ENCODE peak calls at places on chromosomes 16 and 17, in eight cellular contexts. Q, I, A, D, P, G, J and B are unnamed samples.

GRCh38 chr16:19666451-19666850 is 51.6 kb downstream of the KNOP1 start:
- DNase-seq in A (no peak), I (no peak), Q (no peak), D (no peak), P (no peak), G (no peak), J (no peak), B (no peak)

GRCh38 chr17:55273579-55274370 is 9.0 kb downstream of the HLF start:
- DNase-seq in I (no peak), P (no peak), J (peak; percentile 79), D (no peak), A (no peak), Q (peak; percentile 84), G (no peak), B (no peak)

GRCh38 chr16:10297341-10298006 is 88.4 kb upstream of the ATF7IP2 start:
- DNase-seq in P (no peak), A (no peak), G (no peak), Q (no peak), J (no peak), I (peak; percentile 69), D (no peak), B (no peak)

GRCh38 chr17:50258647-50259483 is 15.4 kb upstream of the TMEM92 start:
- DNase-seq in J (no peak), G (no peak), I (no peak), A (no peak), P (no peak), Q (no peak), D (no peak), B (peak; percentile 12)

GRCh38 chr17:6457688-6458190 is 13.5 kb downstream of the PIMREG start:
- DNase-seq in G (no peak), I (no peak), P (no peak), A (no peak), J (no peak), Q (peak; percentile 12), D (no peak), B (no peak)

GRCh38 chr17:8835631-8836364 is 31.7 kb downstream of the PIK3R6 start:
- DNase-seq in D (no peak), I (no peak), P (no peak), A (no peak), J (no peak), G (no peak), Q (no peak), B (no peak)

GRCh38 chr16:78154729-78155461 is 55.4 kb downstream of the WWOX start:
- DNase-seq in I (no peak), D (no peak), J (no peak), P (no peak), Q (no peak), G (no peak), A (no peak), B (no peak)

GRCh38 chr16:23374721-23375120 is 72.6 kb downstream of the SCNN1B start:
- DNase-seq in G (no peak), J (no peak), P (no peak), Q (no peak), A (no peak), I (no peak), D (no peak), B (no peak)

GRCh38 chr17:66474258-66474657 is 171.8 kb downstream of the PRKCA start:
- DNase-seq in I (no peak), A (no peak), D (no peak), Q (no peak), G (no peak), P (no peak), J (no peak), B (no peak)

GRCh38 chr16:68492501-68493411 is 44.4 kb upstream of the SMPD3 start:
- DNase-seq in I (no peak), A (no peak), G (no peak), D (no peak), J (no peak), P (no peak), Q (no peak), B (no peak)

GRCh38 chr16:74691093-74691855 is 9.4 kb downstream of the MLKL start:
- DNase-seq in D (no peak), J (no peak), I (no peak), G (no peak), A (no peak), Q (no peak), P (no peak), B (no peak)

GRCh38 chr16:73337371-73337770 is 289.4 kb upstream of the ZFHX3 start:
- DNase-seq in I (no peak), P (no peak), A (no peak), J (no peak), G (no peak), D (no peak), Q (no peak), B (no peak)

GRCh38 chr17:55668581-55668980 is 54.1 kb downstream of the TMEM100 start:
- DNase-seq in Q (no peak), P (no peak), G (peak; percentile 16), D (no peak), J (no peak), A (no peak), I (no peak), B (no peak)

GRCh38 chr17:35103271-35103670 is 16.4 kb downstream of the RAD51D start:
- DNase-seq in D (no peak), I (no peak), A (no peak), J (no peak), G (no peak), P (no peak), Q (no peak), B (no peak)